ENCODE peak calls at places on chromosome 1, in nine cellular contexts. U, J, M, A, X, D, R, O and S are unnamed samples.

GRCh38 chr1:200176798-200177197 is 149.3 kb downstream of the NR5A2 start:
- DNase-seq in M (no peak), U (no peak), J (no peak), A (no peak), X (no peak), D (no peak), R (no peak), O (no peak), S (no peak)

GRCh38 chr1:3747903-3748302 is 4.3 kb upstream of the CCDC27 start:
- DNase-seq in O (no peak), X (no peak), A (no peak), U (no peak), R (no peak), D (no peak), J (no peak), M (no peak), S (no peak)

GRCh38 chr1:48692235-48692634 is 84.5 kb downstream of the BEND5 start:
- DNase-seq in J (no peak), R (no peak), A (no peak), D (no peak), U (no peak), O (no peak), M (no peak), X (no peak), S (no peak)

GRCh38 chr1:57431400-57431799 is 7.5 kb upstream of the DAB1 start:
- DNase-seq in O (no peak), U (no peak), J (no peak), D (peak), X (no peak), R (no peak), A (no peak), M (no peak), S (no peak)

GRCh38 chr1:29689372-29690030 is 453.2 kb downstream of the PTPRU start:
- DNase-seq in U (no peak), O (no peak), R (no peak), M (no peak), X (no peak), A (no peak), J (no peak), D (no peak), S (no peak)

GRCh38 chr1:225908773-225909172 is 15.3 kb downstream of the PYCR2 start:
- DNase-seq in X (no peak), R (no peak), M (no peak), O (no peak), J (no peak), A (no peak), D (no peak), U (no peak), S (no peak)

GRCh38 chr1:151728151-151728711 is 6.9 kb downstream of the RIIAD1 start:
- DNase-seq in D (peak), X (no peak), O (no peak), A (no peak), J (peak), M (peak), R (no peak), U (peak), S (peak)

GRCh38 chr1:36650200-36651065 is 167.7 kb upstream of the CSF3R start:
- DNase-seq in M (no peak), O (peak), X (peak), D (peak), J (peak), A (peak), U (peak), R (peak), S (peak)

GRCh38 chr1:108209456-108210108 is 9.4 kb upstream of the SLC25A24 start:
- DNase-seq in X (no peak), D (no peak), M (no peak), O (no peak), A (peak), U (no peak), J (no peak), R (no peak), S (no peak)

GRCh38 chr1:246364415-246364941 is 142.6 kb downstream of the SMYD3 start:
- DNase-seq in A (peak), J (no peak), D (no peak), U (no peak), O (no peak), X (no peak), M (no peak), R (no peak), S (no peak)

GRCh38 chr1:56477164-56478111 is 101.9 kb downstream of the PLPP3 start:
- DNase-seq in J (peak), U (peak), M (no peak), O (peak), A (no peak), D (peak), R (peak), X (no peak), S (peak)

GRCh38 chr1:2971609-2972008 is 49.7 kb upstream of the ACTRT2 start:
- DNase-seq in R (no peak), M (no peak), A (no peak), D (no peak), J (no peak), U (no peak), X (no peak), O (no peak), S (no peak)

GRCh38 chr1:39268112-39268581 is 63.7 kb downstream of the MACF1 start:
- DNase-seq in A (peak), M (peak), R (no peak), X (no peak), D (peak), J (peak), U (peak), O (peak), S (peak)

GRCh38 chr1:4519954-4520353 is 134.5 kb upstream of the AJAP1 start:
- DNase-seq in U (no peak), X (no peak), A (no peak), M (no peak), D (no peak), J (no peak), O (no peak), R (no peak), S (no peak)

GRCh38 chr1:78607334-78607927 is 12.8 kb upstream of the IFI44L start:
- DNase-seq in X (no peak), R (no peak), D (peak), A (peak), O (no peak), M (no peak), U (peak), J (peak), S (no peak)

GRCh38 chr1:20198918-20199317 is 12.6 kb upstream of the PLA2G2C start:
- DNase-seq in U (no peak), J (no peak), X (no peak), M (no peak), D (no peak), R (no peak), O (no peak), A (no peak), S (no peak)

GRCh38 chr1:57310992-57311790 is 112.7 kb downstream of the DAB1 start:
- DNase-seq in O (no peak), M (no peak), R (no peak), D (no peak), J (no peak), U (no peak), A (no peak), X (no peak), S (no peak)

GRCh38 chr1:109750241-109750882 is 9.5 kb upstream of the GSTM3 start:
- DNase-seq in R (no peak), O (no peak), M (no peak), D (no peak), A (no peak), X (no peak), U (no peak), J (no peak), S (no peak)

GRCh38 chr1:5951846-5952410 is 40.3 kb downstream of the NPHP4 start:
- DNase-seq in J (no peak), D (no peak), R (no peak), M (no peak), A (no peak), X (no peak), O (no peak), U (no peak), S (no peak)

GRCh38 chr1:29291756-29292155 is 55.4 kb downstream of the PTPRU start:
- DNase-seq in U (no peak), X (no peak), O (no peak), D (no peak), A (no peak), M (no peak), R (no peak), J (no peak), S (no peak)

GRCh38 chr1:177983087-177983823 is 13.4 kb upstream of the SEC16B start:
- DNase-seq in R (no peak), U (no peak), A (no peak), J (no peak), D (peak), O (no peak), M (no peak), X (no peak), S (no peak)

GRCh38 chr1:5465281-5465680 is 526.9 kb downstream of the NPHP4 start:
- DNase-seq in R (no peak), O (no peak), X (no peak), D (no peak), A (no peak), U (no peak), M (no peak), J (no peak), S (no peak)

GRCh38 chr1:64111787-64112186 is 91.6 kb upstream of the UBE2U start:
- DNase-seq in D (no peak), J (no peak), R (no peak), X (no peak), U (no peak), A (no peak), M (no peak), O (no peak), S (no peak)

GRCh38 chr1:204296431-204296988 is 63.2 kb downstream of the PLEKHA6 start:
- DNase-seq in O (no peak), A (no peak), D (peak), X (no peak), M (peak), U (peak), J (peak), R (no peak), S (no peak)

GRCh38 chr1:21457654-21458053 is 17.7 kb downstream of the NBPF3 start:
- DNase-seq in R (no peak), U (peak), O (no peak), X (no peak), J (no peak), D (no peak), M (no peak), A (no peak), S (no peak)

GRCh38 chr1:182794802-182795201 is 5.2 kb downstream of the NPL start:
- DNase-seq in O (no peak), U (no peak), R (no peak), D (no peak), J (no peak), X (no peak), A (no peak), M (no peak), S (no peak)

GRCh38 chr1:208161005-208161404 is 83.2 kb downstream of the PLXNA2 start:
- DNase-seq in X (no peak), R (no peak), M (no peak), U (no peak), D (no peak), O (no peak), J (no peak), A (no peak), S (no peak)

GRCh38 chr1:166952002-166952746 is 23.2 kb downstream of the ILDR2 start:
- DNase-seq in X (no peak), M (no peak), D (peak), U (peak), O (no peak), R (peak), A (peak), J (peak), S (peak)

GRCh38 chr1:161038523-161039153 is at the start of gene TSTD1:
- DNase-seq in J (peak), U (no peak), O (peak), M (no peak), R (peak), D (no peak), X (peak), A (peak), S (no peak)

GRCh38 chr1:91674107-91674506 is 173.5 kb downstream of the CDC7 start:
- DNase-seq in X (no peak), D (no peak), A (no peak), O (no peak), M (no peak), R (no peak), J (no peak), U (no peak), S (no peak)

GRCh38 chr1:17304827-17305177 is 3.2 kb upstream of the PADI4 start:
- DNase-seq in O (no peak), J (no peak), R (no peak), M (no peak), D (no peak), X (no peak), U (no peak), A (no peak), S (no peak)

GRCh38 chr1:6667139-6667538 is 34.5 kb downstream of the DNAJC11 start:
- DNase-seq in J (peak), M (no peak), O (no peak), X (no peak), D (peak), U (no peak), A (no peak), R (no peak), S (no peak)

GRCh38 chr1:159960721-159961381 is 6.8 kb upstream of the SLAMF9 start:
- DNase-seq in O (no peak), M (peak), R (peak), D (peak), X (no peak), U (peak), J (peak), A (no peak), S (peak)

GRCh38 chr1:103461171-103462105 is 64.1 kb upstream of the RNPC3 start:
- DNase-seq in J (peak), R (no peak), X (no peak), U (peak), A (peak), M (no peak), O (no peak), D (peak), S (no peak)

DNA sequence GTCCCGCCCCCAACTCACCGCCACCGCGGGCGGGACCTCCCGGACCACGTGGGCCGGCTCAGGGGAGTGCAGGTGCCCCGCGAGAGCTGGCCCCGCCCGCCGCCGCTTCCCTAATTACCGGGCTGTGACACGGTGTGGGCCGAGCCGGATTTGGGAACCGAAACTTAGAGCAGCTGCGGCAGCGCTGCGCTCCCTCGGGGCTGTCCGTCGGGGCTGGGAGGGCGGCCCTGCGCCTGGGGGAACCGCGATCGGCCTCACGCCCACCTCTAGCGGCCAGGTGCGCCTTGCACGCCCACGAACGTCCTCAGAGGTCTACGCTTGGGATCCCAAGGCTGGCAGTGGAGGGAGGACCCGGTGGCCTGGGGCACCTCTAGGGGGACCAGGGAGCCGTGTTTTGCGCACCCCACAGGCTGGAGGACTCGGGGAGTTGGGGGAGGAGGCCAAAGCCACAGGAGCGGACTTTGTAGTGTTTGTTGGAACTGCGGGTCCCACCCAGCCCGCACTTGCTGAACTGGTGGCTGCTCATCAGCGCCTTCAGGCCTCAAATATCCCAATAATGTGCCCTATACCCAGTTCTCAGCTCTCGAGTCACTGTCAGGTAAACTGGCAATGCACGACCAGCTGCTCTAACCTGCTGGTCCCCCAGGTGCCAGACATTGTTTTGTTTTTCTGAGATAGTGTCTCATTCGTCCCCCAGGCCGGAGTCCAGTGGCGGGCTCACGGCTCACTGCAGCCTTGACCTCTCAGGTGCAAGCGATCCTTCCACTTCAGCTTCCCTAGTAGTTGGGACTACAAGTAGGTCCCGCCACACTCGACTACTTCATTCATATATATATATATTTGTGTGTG is 781 bp upstream of the NADK start:
- DNase-seq in A (peak), U (no peak), O (peak), R (peak), D (no peak), M (no peak), X (peak), J (no peak), S (no peak)
- H3K4me3 ChIP-seq in A (peak), U (peak), O (peak), R (peak), D (peak), M (peak), X (peak), J (peak), S (peak)

GRCh38 chr1:230458509-230458908 is 32.4 kb upstream of the PGBD5 start:
- DNase-seq in U (peak), J (peak), X (no peak), M (no peak), D (no peak), A (no peak), O (no peak), R (no peak), S (no peak)
- H3K4me3 ChIP-seq in U (no peak), J (no peak), X (no peak), M (no peak), D (no peak), A (no peak), O (no peak), R (no peak), S (no peak)

DNA sequence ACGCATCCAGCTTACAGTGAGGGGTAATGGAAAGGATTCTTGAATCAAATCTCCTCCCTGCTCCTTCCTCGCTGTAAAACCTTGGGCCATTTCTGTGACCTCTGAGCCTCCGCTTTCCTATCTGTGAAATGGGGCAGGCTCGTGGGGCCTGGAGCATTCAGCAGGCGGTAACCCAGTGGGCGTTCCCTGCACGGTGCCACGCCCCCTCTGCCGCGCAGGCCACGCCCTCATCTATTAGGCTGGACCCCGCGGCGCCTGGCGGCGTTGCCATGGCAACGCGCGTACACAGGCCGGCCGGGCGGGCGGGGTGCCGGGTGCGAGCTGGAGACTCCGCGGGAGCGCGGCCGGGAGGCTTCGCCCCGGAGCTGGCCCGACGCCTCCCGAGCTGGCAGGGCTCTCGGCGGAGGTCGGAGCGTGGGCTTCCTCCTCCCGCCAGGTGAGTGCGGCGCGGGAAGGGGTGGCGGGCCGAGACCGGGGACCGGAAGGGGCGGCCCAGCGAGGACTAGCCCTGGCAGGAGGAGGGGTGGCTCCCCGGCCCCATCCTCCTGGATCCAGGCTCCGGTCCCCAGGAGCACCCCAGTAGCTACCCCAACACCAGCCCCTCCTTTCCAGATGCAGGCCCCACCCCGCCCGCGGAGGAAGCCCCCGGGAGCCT is at the start of gene FHAD1:
- DNase-seq in R (peak), M (no peak), J (peak), X (peak), U (peak), O (peak), D (peak), A (peak), S (peak)
- H3K4me3 ChIP-seq in R (peak), M (peak), J (peak), X (peak), U (peak), O (peak), D (peak), A (no peak), S (peak)

DNA sequence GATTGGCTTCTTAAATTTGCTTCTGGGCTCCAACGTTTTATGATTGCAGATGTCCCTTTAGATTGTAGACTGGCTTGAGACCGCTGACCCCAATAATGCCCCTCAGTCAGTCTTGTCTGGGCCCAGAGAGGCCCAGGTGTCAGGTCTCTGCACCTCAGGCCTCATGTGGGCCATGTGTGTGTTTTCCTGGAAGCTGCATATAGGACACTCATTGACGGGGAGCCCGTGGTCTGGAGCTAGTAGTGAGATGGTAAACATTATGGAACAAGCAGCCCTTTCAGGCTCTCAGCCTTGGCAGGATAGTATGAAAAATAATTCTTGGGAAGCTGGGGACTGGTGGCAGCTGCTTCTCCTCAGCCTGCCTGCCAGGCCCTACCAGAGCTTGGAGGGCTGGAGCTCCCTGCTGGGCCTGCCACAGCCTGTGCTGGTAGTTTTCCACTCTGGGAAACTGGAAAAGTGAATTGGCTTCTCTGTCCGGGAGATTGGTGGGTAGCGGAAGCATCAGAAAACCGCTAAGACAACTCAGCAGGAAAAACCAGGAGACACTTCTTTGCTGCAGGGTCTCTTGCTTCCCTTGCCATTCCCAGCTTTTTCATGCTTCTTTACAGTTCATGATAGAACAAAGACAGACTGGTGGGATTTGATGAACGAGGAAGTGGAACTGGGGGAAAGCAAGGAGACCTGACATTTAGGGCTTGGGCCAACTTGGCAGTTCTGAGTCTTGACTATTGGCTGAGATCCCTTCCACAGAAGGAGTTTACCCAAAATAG is 57.8 kb upstream of the HSD17B7 start:
- DNase-seq in M (no peak), R (peak), O (no peak), D (no peak), J (no peak), A (no peak), X (no peak), U (no peak), S (no peak)
- H3K4me3 ChIP-seq in M (no peak), R (no peak), O (no peak), D (no peak), J (no peak), A (no peak), X (no peak), U (no peak), S (no peak)

GRCh38 chr1:175890958-175891357 is 147.6 kb upstream of the TNR start:
- DNase-seq in R (no peak), A (no peak), M (no peak), U (no peak), X (no peak), O (no peak), J (no peak), D (no peak), S (no peak)
- H3K4me3 ChIP-seq in R (no peak), A (no peak), M (no peak), U (no peak), X (no peak), O (no peak), J (no peak), D (no peak), S (no peak)

GRCh38 chr1:32199717-32200072 is 700 bp upstream of the CCDC28B start:
- DNase-seq in D (peak), M (no peak), A (no peak), J (no peak), X (no peak), R (peak), U (no peak), O (no peak), S (no peak)
- H3K4me3 ChIP-seq in D (peak), M (peak), A (peak), J (peak), X (peak), R (peak), U (peak), O (no peak), S (peak)